ENCODE peak calls at places on chromosomes 6 and 20, in five cellular contexts. N is lung, F is adrenal gland, D is osteoblast, L is breast epithelium. H is an unnamed sample. For H3K9me3, the result is how much of the 10 kb centered on the place peaks cover.

GRCh38 chr20:53929974-53930650 is 140.3 kb downstream of the BCAS1 start:
- DNase-seq in N (no peak), F (no peak), D (no peak), L (no peak), H (no peak)

GRCh38 chr6:80725156-80725930 is 618.9 kb downstream of the BCKDHB start:
- DNase-seq in N (no peak), F (no peak), D (peak), L (no peak), H (no peak)

GRCh38 chr6:4598384-4598783 is 177.8 kb upstream of the CDYL start:
- DNase-seq in N (no peak), F (no peak), D (no peak), L (no peak), H (no peak)

GRCh38 chr20:48812600-48813445 is 15.0 kb downstream of the PREX1 start:
- DNase-seq in N (no peak), F (no peak), D (no peak), L (no peak), H (no peak)

GRCh38 chr20:44683263-44684046 is 31.7 kb upstream of the CCN5 start:
- DNase-seq in N (no peak), F (no peak), D (peak), L (no peak), H (peak)

GRCh38 chr20:12372557-12372956 is 454.9 kb downstream of the BTBD3 start:
- DNase-seq in N (no peak), F (no peak), D (no peak), L (no peak), H (no peak)

GRCh38 chr6:77620290-77620882 is 32.5 kb upstream of the MEI4 start:
- DNase-seq in N (no peak), F (no peak), D (no peak), L (no peak), H (no peak)

GRCh38 chr6:111427341-111428116 is 55.5 kb downstream of the REV3L start:
- DNase-seq in N (no peak), F (peak), D (peak), L (no peak), H (peak)

GRCh38 chr6:36127462-36128016 is 2.8 kb upstream of the MAPK13 start:
- DNase-seq in N (peak), F (peak), D (peak), L (no peak), H (no peak)

GRCh38 chr6:90216081-90216977 is 80.3 kb downstream of the BACH2 start:
- DNase-seq in N (no peak), F (no peak), D (no peak), L (no peak), H (peak)

GRCh38 chr6:28981833-28982475 is 23.2 kb downstream of the ZNF311 start:
- DNase-seq in N (peak), F (peak), D (peak), L (peak), H (peak)

GRCh38 chr20:4740774-4741431 is 19.2 kb downstream of the PRND start:
- DNase-seq in N (no peak), F (no peak), D (no peak), L (no peak), H (peak)

GRCh38 chr6:125112934-125113333 is 40.6 kb upstream of the TPD52L1 start:
- DNase-seq in N (no peak), F (no peak), D (no peak), L (no peak), H (no peak)

GRCh38 chr6:22621701-22622100 is 52.3 kb downstream of the HDGFL1 start:
- DNase-seq in N (no peak), F (no peak), D (no peak), L (no peak), H (no peak)

GRCh38 chr6:22632561-22632960 is 63.2 kb downstream of the HDGFL1 start:
- DNase-seq in N (no peak), F (no peak), D (no peak), L (no peak), H (no peak)

GRCh38 chr6:22631101-22631500 is 61.7 kb downstream of the HDGFL1 start:
- DNase-seq in N (no peak), F (no peak), D (no peak), L (no peak), H (no peak)

GRCh38 chr6:22622390-22622789 is 53.0 kb downstream of the HDGFL1 start:
- DNase-seq in N (no peak), F (no peak), D (no peak), L (no peak), H (no peak)

DNA sequence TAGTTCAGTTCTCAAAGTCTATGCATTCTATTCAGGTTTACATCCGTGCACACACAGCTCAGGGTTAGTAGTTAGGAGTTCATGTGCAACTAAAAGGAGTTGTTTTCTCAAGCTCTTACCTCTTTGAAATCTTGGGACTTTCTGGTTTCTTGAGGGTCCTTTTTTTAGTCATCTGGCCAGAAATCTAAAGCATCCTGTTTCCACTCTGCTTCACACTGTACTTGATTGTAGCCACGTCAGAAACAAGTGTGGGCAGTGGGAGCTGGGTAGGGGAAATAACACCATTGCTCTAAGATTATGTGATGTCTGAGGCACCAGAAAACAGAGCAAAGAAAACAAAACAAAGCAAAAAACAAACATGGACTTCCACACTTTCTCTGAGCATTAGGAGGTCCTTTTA is 58.3 kb downstream of the HDGFL1 start:
- DNase-seq in N (no peak), F (no peak), D (no peak), L (no peak), H (no peak)
- H3K9me3 ChIP-seq in N (under half), F (under half), D (under half), L (under half), H (under half)

GRCh38 chr6:170578909-170579308 is 5.5 kb downstream of the PDCD2 start:
- DNase-seq in N (no peak), F (no peak), D (no peak), L (no peak), H (no peak)

GRCh38 chr6:170572704-170573466 is 11.6 kb downstream of the PDCD2 start:
- DNase-seq in N (no peak), F (no peak), D (no peak), L (no peak), H (no peak)

GRCh38 chr6:170575250-170575649 is 9.2 kb downstream of the PDCD2 start:
- DNase-seq in N (no peak), F (no peak), D (no peak), L (no peak), H (no peak)
- TF ChIP-seq CTCF in N (no peak), F (no peak), D (peak), L (peak), H (no peak)

DNA sequence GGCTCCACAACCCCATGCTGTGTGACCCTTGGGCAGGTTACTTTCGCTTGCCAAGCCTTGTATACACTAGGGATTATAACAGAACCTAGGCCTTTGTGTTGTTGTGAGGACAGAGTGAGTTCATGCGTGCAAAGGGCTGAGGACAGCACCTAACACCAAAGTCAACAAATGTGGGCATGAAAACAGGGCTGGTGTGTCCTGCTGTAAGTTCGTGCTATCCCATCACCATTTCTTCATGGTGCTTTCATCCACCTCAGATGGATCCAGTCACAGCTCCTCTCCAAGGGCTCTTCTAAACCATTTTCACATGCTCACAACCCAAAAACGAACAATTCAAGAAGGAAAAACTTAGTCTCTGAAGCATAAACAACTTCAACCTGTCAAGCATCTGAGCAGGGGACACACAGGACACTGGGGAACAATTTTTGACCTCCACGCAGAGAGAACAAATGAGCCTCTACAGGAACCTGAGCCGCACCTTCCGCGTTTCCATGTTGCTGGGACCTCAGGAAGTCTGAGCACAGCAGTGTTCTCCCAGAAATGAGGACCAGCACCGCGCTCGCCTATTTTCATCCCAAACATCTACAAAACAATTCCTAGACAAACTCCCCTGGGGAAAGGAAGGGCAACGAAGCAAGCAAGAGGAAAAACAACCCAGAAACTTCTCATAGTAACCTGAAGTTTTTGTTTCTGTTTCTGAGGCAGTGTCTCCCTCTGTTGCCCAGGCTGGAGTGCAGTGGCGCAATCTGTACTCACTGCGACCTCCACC is 3.1 kb downstream of the LRP11 start:
- DNase-seq in N (no peak), F (no peak), D (no peak), L (no peak), H (no peak)
- H3K9me3 ChIP-seq in N (under half), F (under half), D (under half), L (under half), H (under half)

GRCh38 chr6:144244688-144245087 is 40.4 kb upstream of the UTRN start:
- DNase-seq in N (no peak), F (no peak), D (no peak), L (no peak), H (no peak)
- TF ChIP-seq CTCF in N (no peak), F (no peak), D (no peak), L (no peak), H (no peak)

DNA sequence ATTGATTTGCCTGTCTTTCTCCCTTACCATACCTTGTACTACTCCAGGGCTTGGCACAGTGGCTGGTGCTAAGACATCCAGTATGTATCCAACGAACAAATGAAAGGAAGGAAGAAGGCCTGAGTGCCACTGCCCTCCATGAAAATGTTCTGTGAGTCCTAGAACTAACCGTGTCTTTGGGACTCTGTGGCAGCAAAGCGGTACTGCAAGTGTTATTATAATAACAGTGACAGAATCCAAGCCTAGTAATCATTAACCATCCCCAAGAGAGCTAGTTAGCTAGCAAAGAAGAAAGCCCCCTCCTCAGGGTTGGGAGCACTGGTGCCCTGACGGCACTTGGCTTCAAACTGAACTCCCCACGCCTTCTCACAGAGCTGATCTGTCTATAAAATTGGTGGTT is 239.8 kb downstream of the PTPRT start:
- DNase-seq in N (no peak), F (no peak), D (no peak), L (no peak), H (no peak)
- H3K9me3 ChIP-seq in N (under half), F (under half), D (under half), L (under half), H (under half)

GRCh38 chr20:61560361-61560853 is 308.3 kb downstream of the CDH4 start:
- DNase-seq in N (no peak), F (no peak), D (peak), L (no peak), H (no peak)
- TF ChIP-seq CTCF in N (no peak), F (no peak), D (peak), L (no peak), H (no peak)

DNA sequence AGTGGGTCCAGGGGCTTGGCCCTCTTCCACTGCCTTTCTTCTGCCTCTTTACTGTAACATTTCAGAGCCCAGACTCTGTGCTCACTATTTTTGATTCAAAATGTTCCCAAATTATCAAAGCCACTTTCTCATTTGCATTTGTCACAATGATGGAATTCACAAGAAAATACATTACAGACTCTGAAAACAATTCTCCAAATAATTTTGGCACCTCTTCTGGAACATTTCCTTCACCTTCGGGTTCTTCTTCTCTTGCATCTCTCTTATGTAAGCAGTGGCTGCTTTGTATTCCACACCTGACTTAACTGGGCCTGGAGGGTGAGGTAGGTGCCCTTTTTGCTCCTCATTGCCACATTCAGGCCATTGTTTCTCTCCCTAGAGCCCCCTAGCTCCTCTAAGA is 30.0 kb downstream of the ZNF184 start:
- DNase-seq in N (no peak), F (no peak), D (no peak), L (no peak), H (no peak)
- H3K9me3 ChIP-seq in N (under half), F (under half), D (under half), L (under half), H (under half)

DNA sequence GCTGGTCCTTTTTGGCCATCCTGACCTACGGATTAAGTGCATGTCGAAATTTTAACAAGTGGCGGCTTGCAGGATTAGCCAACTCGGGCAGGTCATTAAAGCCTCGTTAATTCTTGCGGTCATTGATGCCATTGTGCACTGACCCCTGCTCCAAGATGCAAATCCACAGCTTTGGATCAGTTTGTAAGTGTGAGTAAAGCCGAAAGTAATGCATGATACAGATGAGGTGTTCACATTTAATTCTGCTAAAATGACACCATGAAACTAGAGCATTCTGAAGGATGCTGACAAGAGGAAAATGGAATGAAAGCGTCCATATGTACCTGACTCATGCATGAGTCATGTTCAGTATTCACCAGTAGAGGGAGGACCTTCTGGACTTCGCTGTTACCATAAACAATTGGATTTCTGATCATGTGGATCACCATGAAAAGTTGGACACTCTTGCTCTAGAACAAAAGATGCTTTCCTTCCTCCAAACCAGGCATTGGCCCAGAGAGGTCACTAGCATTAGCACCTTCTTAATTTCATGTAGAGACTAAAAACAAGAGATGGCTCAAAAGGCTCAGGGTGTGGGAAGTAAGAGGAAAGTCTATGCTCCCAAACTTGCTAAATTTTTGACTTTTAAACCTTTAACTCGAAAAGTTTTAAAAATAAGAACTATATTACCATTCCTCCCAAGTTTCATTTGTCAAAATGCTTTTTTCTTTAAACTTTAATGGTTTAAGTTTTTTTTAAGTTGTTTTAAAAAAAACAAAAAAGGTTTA is 48.0 kb downstream of the MUC22 start:
- DNase-seq in N (peak), F (no peak), D (peak), L (no peak), H (no peak)
- TF ChIP-seq CTCF in N (peak), F (peak), D (peak), L (peak), H (peak)

DNA sequence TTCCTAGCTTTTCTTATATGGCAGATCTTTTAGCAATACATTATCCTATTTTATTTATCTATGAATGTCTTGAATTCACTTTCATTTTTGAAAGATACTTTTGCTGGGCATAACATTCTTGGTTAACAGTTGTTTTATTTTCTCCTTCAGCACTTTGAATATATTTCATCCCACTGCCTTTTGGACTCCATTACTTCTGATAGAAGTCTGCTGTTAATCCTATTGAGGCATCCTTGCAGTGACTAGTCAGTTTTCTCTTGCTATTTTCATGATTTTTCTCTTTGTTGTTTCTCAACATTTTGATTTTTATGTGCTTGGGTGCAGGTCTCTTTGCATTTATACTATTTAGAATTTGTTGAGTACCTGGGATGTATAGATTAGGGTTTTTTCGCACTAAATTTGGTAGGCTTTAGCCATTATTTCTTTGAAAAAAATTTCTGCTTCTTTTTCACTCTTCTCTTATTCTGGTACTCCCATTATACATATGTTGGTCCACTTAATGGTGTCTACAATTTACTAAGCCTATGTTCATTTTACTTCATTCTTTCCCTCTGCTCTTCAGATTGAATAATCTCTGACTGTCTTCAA is 53.2 kb downstream of the PHACTR3 start:
- DNase-seq in N (no peak), F (no peak), D (no peak), L (no peak), H (no peak)
- H3K9me3 ChIP-seq in N (under half), F (under half), D (under half), L (under half), H (under half)

GRCh38 chr6:109979033-109979921 is 1.2 kb downstream of the GPR6 start:
- DNase-seq in N (no peak), F (no peak), D (no peak), L (no peak), H (no peak)
- TF ChIP-seq CTCF in N (no peak), F (no peak), D (no peak), L (no peak), H (no peak)

H was measured in CD8-positive, alpha-beta T cell.